ENCODE peak calls at places on chromosomes 12 and 14, in five cellular contexts. U is H7, D is right cardiac atrium, V is foreskin fibroblast, Y is HTR-8/SVneo. N is an unnamed sample.

GRCh38 chr14:68978550-68978911 is 571 bp downstream of the ACTN1 start:
- DNase-seq in U (peak; percentile 95), D (peak; percentile 63), V (peak; percentile 84), Y (peak; percentile 78), N (no peak)

GRCh38 chr12:1611775-1612174 is 17.3 kb upstream of the WNT5B start:
- DNase-seq in U (no peak), D (no peak), V (peak; percentile 94), Y (no peak), N (peak; percentile 87)

GRCh38 chr12:111692575-111693210 is 6.8 kb downstream of the ACAD10 start:
- DNase-seq in U (peak; percentile 67), D (no peak), V (peak; percentile 36), Y (no peak), N (no peak)

GRCh38 chr12:96386794-96387193 is 13.4 kb downstream of the CDK17 start:
- DNase-seq in U (no peak), D (no peak), V (no peak), Y (no peak), N (no peak)

GRCh38 chr12:95473440-95473946 is 459 bp upstream of the METAP2 start:
- DNase-seq in U (peak; percentile 57), D (peak; percentile 15), V (peak; percentile 63), Y (peak; percentile 49), N (peak; percentile 32)

GRCh38 chr14:96583605-96584041 is 81.4 kb downstream of the PAPOLA start:
- DNase-seq in U (no peak), D (no peak), V (no peak), Y (no peak), N (no peak)

GRCh38 chr12:120230326-120230973 is 29.5 kb upstream of the RPLP0 start:
- DNase-seq in U (peak; percentile 94), D (peak; percentile 77), V (peak; percentile 96), Y (peak; percentile 92), N (peak; percentile 82)

GRCh38 chr12:117680311-117680710 is 288.5 kb downstream of the KSR2 start:
- DNase-seq in U (no peak), D (no peak), V (peak; percentile 52), Y (no peak), N (no peak)

GRCh38 chr14:91841065-91841464 is 26.3 kb downstream of the TC2N start:
- DNase-seq in U (no peak), D (no peak), V (peak; percentile 67), Y (no peak), N (no peak)

GRCh38 chr14:58815046-58815701 is 177.4 kb downstream of the DACT1 start:
- DNase-seq in U (no peak), D (no peak), V (peak; percentile 77), Y (no peak), N (peak; percentile 33)

GRCh38 chr12:71517145-71517846 is 77.7 kb downstream of the LGR5 start:
- DNase-seq in U (no peak), D (no peak), V (no peak), Y (no peak), N (no peak)

GRCh38 chr12:71684081-71684480 is 1.8 kb upstream of the TMEM19 start:
- DNase-seq in U (no peak), D (no peak), V (no peak), Y (no peak), N (peak; percentile 13)

GRCh38 chr12:75478395-75478794 is 2.2 kb upstream of the GLIPR1 start:
- DNase-seq in U (no peak), D (no peak), V (peak; percentile 81), Y (no peak), N (peak; percentile 78)

GRCh38 chr14:32134448-32135070 is 57.5 kb downstream of the ARHGAP5 start:
- DNase-seq in U (no peak), D (no peak), V (peak; percentile 19), Y (peak; percentile 63), N (no peak)

GRCh38 chr14:60616326-60617044 is 32.8 kb downstream of the SIX1 start:
- DNase-seq in U (peak; percentile 21), D (no peak), V (no peak), Y (no peak), N (no peak)

GRCh38 chr12:26868505-26869494 is 35.8 kb upstream of the ITPR2 start:
- DNase-seq in U (no peak), D (no peak), V (no peak), Y (no peak), N (no peak)

GRCh38 chr12:92208613-92209121 is 63.0 kb upstream of the BTG1 start:
- DNase-seq in U (no peak), D (no peak), V (peak; percentile 43), Y (peak; percentile 18), N (peak; percentile 56)

GRCh38 chr14:64971890-64972785 is at the start of gene RAB15:
- DNase-seq in U (peak; percentile 91), D (peak; percentile 39), V (peak; percentile 68), Y (peak; percentile 81), N (no peak)

GRCh38 chr12:42332301-42332894 is 6.4 kb downstream of the PPHLN1 start:
- DNase-seq in U (no peak), D (no peak), V (peak; percentile 66), Y (peak; percentile 57), N (peak; percentile 29)

N was measured in stromal cell of bone marrow.